ENCODE peak calls at places on chromosomes 13 and 19, in seven cellular contexts. X, V, B, Q, Y, A and T are unnamed samples.

GRCh38 chr19:571127-571974 is 1.0 kb upstream of the BSG start:
- ATAC-seq in Y (peak), X (peak), V (peak), Q (no peak), B (peak), A (peak), T (no peak)

GRCh38 chr13:31223640-31224039 is 23.9 kb downstream of the B3GLCT start:
- ATAC-seq in Y (no peak), X (no peak), B (no peak), A (no peak), Q (peak), V (no peak), T (no peak)

GRCh38 chr13:22161871-22162270 is 491.0 kb downstream of the FGF9 start:
- ATAC-seq in X (peak), Q (no peak), B (peak), V (no peak), Y (no peak), A (no peak), T (no peak)

GRCh38 chr19:2736550-2737190 is 3.1 kb downstream of the SLC39A3 start:
- ATAC-seq in Q (no peak), Y (no peak), V (no peak), X (no peak), A (no peak), B (no peak), T (no peak)

GRCh38 chr19:14167594-14168138 is 31.3 kb upstream of the ASF1B start:
- ATAC-seq in B (peak), V (peak), Q (peak), Y (peak), X (peak), A (no peak), T (no peak)

GRCh38 chr19:10006335-10006708 is 4.0 kb downstream of the COL5A3 start:
- ATAC-seq in V (no peak), Y (peak), B (peak), A (no peak), X (no peak), Q (peak), T (no peak)

GRCh38 chr13:99303863-99304521 is 3.2 kb downstream of the GPR183 start:
- ATAC-seq in X (peak), V (no peak), A (no peak), Q (peak), Y (peak), B (peak), T (no peak)

GRCh38 chr13:113090415-113090770 is 15.2 kb upstream of the F7 start:
- ATAC-seq in X (no peak), V (no peak), Q (no peak), B (no peak), Y (no peak), A (no peak), T (no peak)

GRCh38 chr19:55451163-55451521 is 8.0 kb upstream of the SHISA7 start:
- ATAC-seq in B (peak), Q (no peak), X (no peak), V (peak), A (no peak), Y (no peak), T (no peak)

GRCh38 chr19:38557205-38557799 is 60.5 kb downstream of the MAP4K1 start:
- ATAC-seq in B (peak), Y (no peak), V (peak), A (no peak), Q (no peak), X (peak), T (no peak)

GRCh38 chr13:97496511-97496910 is 62.5 kb downstream of the RAP2A start:
- ATAC-seq in Y (no peak), V (no peak), Q (no peak), B (no peak), A (no peak), X (no peak), T (no peak)

GRCh38 chr19:46284635-46285034 is 12.2 kb upstream of the HIF3A start:
- ATAC-seq in Q (no peak), A (no peak), B (no peak), X (no peak), Y (no peak), V (no peak), T (no peak)

GRCh38 chr19:18418725-18419194 is 438 bp upstream of the SSBP4 start:
- ATAC-seq in Q (peak), B (peak), X (peak), V (peak), A (peak), Y (peak), T (no peak)

GRCh38 chr19:57282011-57282636 is 1.8 kb downstream of the ZNF460 start:
- ATAC-seq in X (no peak), Q (no peak), B (no peak), A (no peak), V (no peak), Y (no peak), T (no peak)

GRCh38 chr19:17249887-17250548 is 4.3 kb upstream of the NR2F6 start:
- ATAC-seq in X (no peak), A (no peak), Q (no peak), Y (no peak), V (no peak), B (no peak), T (no peak)

GRCh38 chr19:54247106-54247930 is 4.7 kb upstream of the LILRA6 start:
- ATAC-seq in Q (peak), Y (peak), A (no peak), B (no peak), V (no peak), X (peak), T (peak)

GRCh38 chr13:63492604-63493003 is 2077.0 kb upstream of the PCDH20 start:
- ATAC-seq in Q (no peak), A (no peak), Y (no peak), B (no peak), V (no peak), X (no peak), T (no peak)

GRCh38 chr13:97911311-97912138 is 42.0 kb upstream of the IPO5 start:
- ATAC-seq in V (peak), Q (peak), Y (peak), X (no peak), B (no peak), A (no peak), T (peak)

GRCh38 chr13:114200673-114201005 is 21.6 kb downstream of the CFAP97D2 start:
- ATAC-seq in X (no peak), B (no peak), Q (no peak), V (no peak), Y (no peak), A (peak), T (no peak)

GRCh38 chr13:98792321-98792720 is 39.8 kb upstream of the SLC15A1 start:
- ATAC-seq in A (no peak), Q (no peak), V (no peak), X (no peak), B (no peak), Y (no peak), T (no peak)

GRCh38 chr13:30963794-30964193 is 31.3 kb downstream of the TEX26 start:
- ATAC-seq in A (peak), X (no peak), V (no peak), B (no peak), Y (peak), Q (peak), T (peak)

GRCh38 chr13:49374585-49375290 is 69.1 kb downstream of the CAB39L start:
- ATAC-seq in B (no peak), Y (no peak), A (peak), X (no peak), Q (no peak), V (no peak), T (peak)

GRCh38 chr19:38838208-38838985 is 6.8 kb upstream of the ECH1 start:
- ATAC-seq in A (no peak), B (no peak), Y (peak), Q (no peak), V (peak), X (no peak), T (no peak)

GRCh38 chr19:3409346-3410064 is 43.1 kb downstream of the NFIC start:
- ATAC-seq in Q (peak), Y (no peak), A (no peak), V (peak), B (no peak), X (no peak), T (no peak)

GRCh38 chr19:45402469-45403070 is 2.3 kb downstream of the PPP1R13L start:
- ATAC-seq in B (no peak), A (no peak), V (no peak), Q (peak), Y (peak), X (no peak), T (no peak)

GRCh38 chr13:47539317-47539716 is 461.8 kb downstream of the SUCLA2 start:
- ATAC-seq in X (no peak), A (no peak), V (no peak), B (no peak), Q (no peak), Y (no peak), T (no peak)

GRCh38 chr13:46580362-46580839 is 27.4 kb downstream of the LRCH1 start:
- ATAC-seq in A (no peak), B (no peak), V (no peak), Y (no peak), X (no peak), Q (no peak), T (no peak)

GRCh38 chr19:39154084-39154625 is 28.6 kb downstream of the PAK4 start:
- ATAC-seq in A (no peak), Q (no peak), Y (no peak), B (no peak), V (no peak), X (no peak), T (no peak)

GRCh38 chr13:108911807-108912206 is 282.4 kb downstream of the MYO16 start:
- ATAC-seq in V (no peak), Q (no peak), X (no peak), A (no peak), Y (peak), B (no peak), T (no peak)

GRCh38 chr13:44686478-44687071 is 110.4 kb upstream of the TSC22D1 start:
- ATAC-seq in Y (no peak), V (no peak), A (no peak), Q (no peak), X (no peak), B (no peak), T (no peak)

GRCh38 chr13:113924184-113924583 is 49.7 kb downstream of the C13orf46 start:
- ATAC-seq in V (no peak), Y (no peak), B (no peak), A (no peak), Q (no peak), X (no peak), T (no peak)

GRCh38 chr13:35225582-35225981 is 250.9 kb downstream of the MAB21L1 start:
- ATAC-seq in A (no peak), B (no peak), Q (no peak), Y (no peak), V (no peak), X (no peak), T (peak)

GRCh38 chr13:98189841-98190505 is 12.9 kb upstream of the RNF113B start:
- ATAC-seq in B (no peak), V (no peak), Y (peak), A (no peak), X (no peak), Q (peak), T (peak)